ENCODE peak calls at places on chromosome 17, in seven cellular contexts. One of them, this sample, is unnamed.

GRCh38 chr17:47280072-47280811 is 26.6 kb downstream of the ITGB3 start:
- DNase-seq in stomach: no peak
- DNase-seq in H1: no peak
- DNase-seq in breast epithelium: no peak
- DNase-seq in transverse colon: no peak
- DNase-seq in GM12878: no peak
- DNase-seq in sigmoid colon: no peak
- DNase-seq in this sample: no peak

GRCh38 chr17:40541060-40541872 is 24.0 kb downstream of the CCR7 start:
- DNase-seq in stomach: no peak
- DNase-seq in H1: no peak
- DNase-seq in breast epithelium: peak
- DNase-seq in transverse colon: no peak
- DNase-seq in GM12878: no peak
- DNase-seq in sigmoid colon: peak
- DNase-seq in this sample: no peak

GRCh38 chr17:18323507-18324139 is 8.5 kb downstream of the SMCR8 start:
- DNase-seq in stomach: no peak
- DNase-seq in H1: no peak
- DNase-seq in breast epithelium: no peak
- DNase-seq in transverse colon: no peak
- DNase-seq in GM12878: no peak
- DNase-seq in sigmoid colon: peak
- DNase-seq in this sample: no peak

GRCh38 chr17:74325743-74326379 is at the start of gene KIF19:
- DNase-seq in stomach: peak
- DNase-seq in H1: no peak
- DNase-seq in breast epithelium: no peak
- DNase-seq in transverse colon: peak
- DNase-seq in GM12878: no peak
- DNase-seq in sigmoid colon: no peak
- DNase-seq in this sample: no peak

GRCh38 chr17:77999413-78000173 is 41.1 kb downstream of the TNRC6C start:
- DNase-seq in stomach: no peak
- DNase-seq in H1: no peak
- DNase-seq in breast epithelium: no peak
- DNase-seq in transverse colon: no peak
- DNase-seq in GM12878: no peak
- DNase-seq in sigmoid colon: no peak
- DNase-seq in this sample: no peak

GRCh38 chr17:57868007-57868774 is 18.3 kb upstream of the MRPS23 start:
- DNase-seq in stomach: peak
- DNase-seq in H1: peak
- DNase-seq in breast epithelium: peak
- DNase-seq in transverse colon: peak
- DNase-seq in GM12878: peak
- DNase-seq in sigmoid colon: peak
- DNase-seq in this sample: peak

GRCh38 chr17:74176546-74177001 is 26.9 kb upstream of the RPL38 start:
- DNase-seq in stomach: peak
- DNase-seq in H1: peak
- DNase-seq in breast epithelium: no peak
- DNase-seq in transverse colon: peak
- DNase-seq in GM12878: no peak
- DNase-seq in sigmoid colon: no peak
- DNase-seq in this sample: no peak

GRCh38 chr17:75077490-75078096 is 10.2 kb upstream of the SLC16A5 start:
- DNase-seq in stomach: peak
- DNase-seq in H1: no peak
- DNase-seq in breast epithelium: peak
- DNase-seq in transverse colon: peak
- DNase-seq in GM12878: no peak
- DNase-seq in sigmoid colon: peak
- DNase-seq in this sample: peak

GRCh38 chr17:60817187-60817586 is 139.5 kb downstream of the BCAS3 start:
- DNase-seq in stomach: no peak
- DNase-seq in H1: no peak
- DNase-seq in breast epithelium: no peak
- DNase-seq in transverse colon: no peak
- DNase-seq in GM12878: no peak
- DNase-seq in sigmoid colon: no peak
- DNase-seq in this sample: no peak

GRCh38 chr17:53032861-53033271 is 789.9 kb upstream of the KIF2B start:
- DNase-seq in stomach: no peak
- DNase-seq in H1: peak
- DNase-seq in breast epithelium: no peak
- DNase-seq in transverse colon: peak
- DNase-seq in GM12878: no peak
- DNase-seq in sigmoid colon: no peak
- DNase-seq in this sample: no peak

GRCh38 chr17:16449121-16449570 is 33.8 kb downstream of the TRPV2 start:
- DNase-seq in stomach: no peak
- DNase-seq in H1: no peak
- DNase-seq in breast epithelium: no peak
- DNase-seq in transverse colon: no peak
- DNase-seq in GM12878: no peak
- DNase-seq in sigmoid colon: no peak
- DNase-seq in this sample: no peak

GRCh38 chr17:47733047-47733413 is at the start of gene TBX21:
- DNase-seq in stomach: peak
- DNase-seq in H1: no peak
- DNase-seq in breast epithelium: peak
- DNase-seq in transverse colon: peak
- DNase-seq in GM12878: no peak
- DNase-seq in sigmoid colon: peak
- DNase-seq in this sample: no peak

GRCh38 chr17:36931096-36931696 is 6.1 kb upstream of the LHX1 start:
- DNase-seq in stomach: no peak
- DNase-seq in H1: no peak
- DNase-seq in breast epithelium: no peak
- DNase-seq in transverse colon: no peak
- DNase-seq in GM12878: no peak
- DNase-seq in sigmoid colon: no peak
- DNase-seq in this sample: no peak

GRCh38 chr17:57861737-57862409 is 12.0 kb upstream of the MRPS23 start:
- DNase-seq in stomach: peak
- DNase-seq in H1: no peak
- DNase-seq in breast epithelium: peak
- DNase-seq in transverse colon: peak
- DNase-seq in GM12878: no peak
- DNase-seq in sigmoid colon: peak
- DNase-seq in this sample: peak

GRCh38 chr17:37737971-37738370 is 6.9 kb downstream of the HNF1B start:
- DNase-seq in stomach: no peak
- DNase-seq in H1: no peak
- DNase-seq in breast epithelium: no peak
- DNase-seq in transverse colon: no peak
- DNase-seq in GM12878: no peak
- DNase-seq in sigmoid colon: no peak
- DNase-seq in this sample: no peak

GRCh38 chr17:49344914-49345313 is 17.1 kb downstream of the ZNF652 start:
- DNase-seq in stomach: no peak
- DNase-seq in H1: no peak
- DNase-seq in breast epithelium: no peak
- DNase-seq in transverse colon: no peak
- DNase-seq in GM12878: no peak
- DNase-seq in sigmoid colon: no peak
- DNase-seq in this sample: no peak

DNA sequence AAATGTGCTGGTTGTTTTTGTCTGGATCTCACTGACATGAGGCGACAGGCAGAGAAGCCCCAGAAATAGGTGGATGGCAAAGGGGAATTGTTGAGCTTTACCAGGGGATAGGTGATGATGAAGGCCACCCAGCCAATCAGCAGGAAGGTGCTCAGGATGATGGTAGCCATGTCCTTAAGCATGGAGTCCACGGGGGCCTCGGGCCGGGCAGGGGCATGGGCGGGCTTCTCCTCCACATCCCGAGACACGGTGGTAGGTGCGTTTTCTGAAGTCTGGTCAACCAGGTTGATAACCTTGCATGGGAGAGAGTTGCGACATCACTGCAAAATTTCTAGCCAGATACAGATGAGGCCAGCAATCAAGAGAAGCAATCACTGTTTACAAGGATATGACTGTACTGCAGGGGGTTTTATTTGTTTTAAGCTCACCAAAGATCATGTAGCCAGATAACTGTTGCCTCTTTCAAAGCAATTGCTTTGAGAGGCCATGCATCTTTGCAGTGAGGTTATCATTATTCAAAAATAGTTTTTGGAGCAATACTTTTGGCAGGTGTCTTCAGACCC is 37.3 kb upstream of the ICAM2 start:
- DNase-seq in stomach: no peak
- DNase-seq in H1: no peak
- DNase-seq in breast epithelium: no peak
- DNase-seq in transverse colon: no peak
- DNase-seq in GM12878: no peak
- DNase-seq in sigmoid colon: no peak
- DNase-seq in this sample: no peak
- H3K27ac ChIP-seq in stomach: no peak
- H3K27ac ChIP-seq in H1: no peak
- H3K27ac ChIP-seq in breast epithelium: no peak
- H3K27ac ChIP-seq in transverse colon: no peak
- H3K27ac ChIP-seq in GM12878: no peak
- H3K27ac ChIP-seq in sigmoid colon: no peak
- H3K27ac ChIP-seq in this sample: no peak

DNA sequence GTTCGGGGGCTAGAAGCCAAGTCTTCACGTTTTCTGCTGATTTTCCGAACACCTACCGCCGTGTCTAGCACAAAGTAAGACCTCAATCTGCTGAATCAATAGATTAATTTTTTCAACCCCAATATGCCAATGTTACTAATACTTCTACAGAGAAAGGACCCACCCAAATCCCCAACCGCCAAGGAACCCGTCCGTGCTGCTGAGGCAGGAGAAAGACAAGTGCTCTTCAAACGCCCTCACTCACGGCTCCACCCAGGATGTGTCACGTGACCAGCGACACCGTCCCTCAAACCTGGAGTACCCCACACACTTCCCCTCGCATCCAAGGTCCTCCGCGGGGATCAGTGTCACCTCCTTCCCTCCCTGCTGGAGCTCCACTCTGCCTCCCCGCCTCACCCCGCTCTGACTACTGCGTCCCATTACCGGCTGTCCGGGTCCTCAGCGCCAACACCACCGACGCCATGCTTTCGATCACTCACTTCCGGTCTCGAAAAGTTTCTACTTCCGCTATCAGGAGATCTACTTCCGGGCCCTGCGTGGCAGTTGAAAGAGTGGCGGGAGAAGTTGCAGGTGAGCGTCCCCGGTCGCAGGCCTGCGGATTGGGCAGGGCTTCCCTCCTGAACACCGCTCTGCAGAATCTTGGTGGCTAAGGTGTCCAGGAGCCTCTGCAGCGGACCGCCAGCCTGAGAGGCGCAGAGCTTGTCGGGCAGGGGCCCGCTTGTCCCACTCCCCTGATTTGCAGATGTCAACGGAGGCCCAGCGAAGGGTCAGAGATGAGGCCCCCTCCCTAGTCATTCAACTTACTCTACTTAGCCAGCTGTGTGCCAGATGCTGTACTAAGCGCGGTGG is at the start of the genes EME1 and MRPL27:
- DNase-seq in stomach: peak
- DNase-seq in H1: peak
- DNase-seq in breast epithelium: peak
- DNase-seq in transverse colon: peak
- DNase-seq in GM12878: peak
- DNase-seq in sigmoid colon: peak
- DNase-seq in this sample: peak
- TF ChIP-seq POLR2A in stomach: no peak
- TF ChIP-seq POLR2A in H1: peak
- TF ChIP-seq POLR2A in breast epithelium: peak
- TF ChIP-seq POLR2A in transverse colon: peak
- TF ChIP-seq POLR2A in GM12878: peak
- TF ChIP-seq POLR2A in sigmoid colon: peak
- TF ChIP-seq POLR2A in this sample: peak

DNA sequence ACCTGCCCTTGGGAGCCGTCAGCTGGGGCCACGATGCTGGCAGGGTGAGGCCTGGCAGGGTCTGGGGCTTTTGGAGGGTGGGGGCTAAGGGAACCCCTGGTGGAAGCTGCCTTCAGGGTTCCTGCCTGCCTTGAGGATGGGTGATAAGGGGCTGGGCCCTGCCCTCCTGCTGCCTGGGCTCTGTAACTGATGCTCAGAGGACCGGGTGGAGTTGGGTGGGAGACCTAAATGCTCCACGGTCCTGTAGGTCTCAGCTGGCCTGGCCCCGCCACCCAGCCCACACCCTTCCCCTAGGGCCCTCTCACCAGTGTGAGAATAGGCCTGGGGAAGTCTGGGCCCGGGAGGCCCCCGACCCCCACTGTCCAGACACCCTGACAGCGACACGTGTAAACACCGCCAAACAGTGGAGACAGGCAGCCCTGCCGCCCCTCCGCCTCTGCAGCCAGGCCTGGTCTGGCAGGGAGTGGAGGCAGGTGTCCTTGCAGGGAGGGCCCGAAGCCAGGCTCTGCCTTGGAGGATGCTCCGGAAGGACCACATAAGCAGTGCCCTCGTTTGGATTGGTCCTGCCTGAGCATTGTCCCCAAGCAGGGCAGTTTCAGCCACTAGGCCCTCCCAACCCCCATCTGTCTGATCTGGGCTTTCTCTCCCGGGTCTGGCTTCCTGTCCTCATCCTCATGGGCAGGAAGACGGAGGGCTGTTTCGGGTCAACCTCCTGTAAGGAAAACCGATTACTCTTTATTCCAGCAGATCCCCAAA is 6.5 kb upstream of the BAHCC1 start:
- DNase-seq in stomach: no peak
- DNase-seq in H1: no peak
- DNase-seq in breast epithelium: no peak
- DNase-seq in transverse colon: no peak
- DNase-seq in GM12878: no peak
- DNase-seq in sigmoid colon: no peak
- DNase-seq in this sample: no peak
- TF ChIP-seq POLR2AphosphoS5 in stomach: no peak
- TF ChIP-seq POLR2AphosphoS5 in H1: no peak
- TF ChIP-seq POLR2AphosphoS5 in breast epithelium: peak
- TF ChIP-seq POLR2AphosphoS5 in transverse colon: no peak
- TF ChIP-seq POLR2AphosphoS5 in GM12878: no peak
- TF ChIP-seq POLR2AphosphoS5 in sigmoid colon: peak
- TF ChIP-seq POLR2AphosphoS5 in this sample: peak

DNA sequence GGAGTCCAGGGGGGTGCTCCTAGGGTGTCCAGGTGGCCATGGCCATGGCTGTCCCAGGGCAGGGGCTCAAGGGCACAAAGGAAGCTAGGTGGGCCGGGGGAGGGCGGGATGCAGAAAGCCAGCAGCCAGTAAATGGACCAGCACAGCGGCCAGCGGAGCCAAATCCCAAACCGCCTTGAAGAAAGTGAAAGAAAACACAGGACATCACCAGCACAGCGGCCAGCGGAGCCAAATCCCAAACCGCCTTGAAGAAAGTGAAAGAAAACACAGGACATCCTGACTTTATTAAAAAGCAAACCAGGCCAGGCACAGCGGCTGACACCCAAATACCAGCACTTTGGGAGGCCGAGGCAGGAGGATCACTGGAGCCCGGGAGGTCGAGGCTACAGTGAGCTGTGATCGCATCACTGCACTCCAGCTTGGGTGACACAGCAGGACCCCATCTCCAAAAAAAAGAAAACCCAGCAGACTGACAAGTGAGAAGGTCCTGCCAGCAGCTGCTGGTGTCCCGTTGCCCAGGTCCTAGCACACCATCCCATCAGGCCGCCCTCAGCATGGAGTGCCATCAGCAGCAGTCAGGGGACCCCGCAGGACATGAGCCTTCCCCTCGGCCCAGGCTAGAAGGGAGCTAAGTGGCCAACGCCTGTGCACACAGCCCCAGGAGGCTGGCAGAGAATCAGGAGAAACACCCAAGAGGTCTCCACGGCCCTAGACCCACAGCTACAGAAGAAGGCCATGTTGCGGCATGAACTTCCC is 17.0 kb downstream of the SLC38A10 start:
- DNase-seq in stomach: no peak
- DNase-seq in H1: no peak
- DNase-seq in breast epithelium: no peak
- DNase-seq in transverse colon: no peak
- DNase-seq in GM12878: no peak
- DNase-seq in sigmoid colon: no peak
- DNase-seq in this sample: no peak
- H3K27ac ChIP-seq in stomach: peak
- H3K27ac ChIP-seq in H1: no peak
- H3K27ac ChIP-seq in breast epithelium: no peak
- H3K27ac ChIP-seq in transverse colon: peak
- H3K27ac ChIP-seq in GM12878: no peak
- H3K27ac ChIP-seq in sigmoid colon: peak
- H3K27ac ChIP-seq in this sample: peak